ENCODE peak calls at places on chromosomes 3 and 15, in four cellular contexts. N is uterus, K is heart left ventricle, M is psoas muscle. R is an unnamed sample.

GRCh38 chr3:55000546-55000945 is 72.7 kb upstream of the LRTM1 start:
- DNase-seq in N (no peak), K (peak; percentile 48), M (no peak), R (no peak)

GRCh38 chr3:33544126-33544525 is 103.9 kb upstream of the UBP1 start:
- DNase-seq in N (no peak), K (no peak), M (no peak), R (no peak)

GRCh38 chr3:4808637-4809036 is 170.6 kb upstream of the BHLHE40 start:
- DNase-seq in N (no peak), K (no peak), M (no peak), R (no peak)

GRCh38 chr15:41520636-41521035 is 7.0 kb upstream of the LTK start:
- DNase-seq in N (no peak), K (no peak), M (no peak), R (no peak)

GRCh38 chr3:42406727-42407450 is 3.5 kb downstream of the LYZL4 start:
- DNase-seq in N (no peak), K (no peak), M (no peak), R (no peak)

GRCh38 chr3:134846943-134847342 is 51.9 kb downstream of the EPHB1 start:
- DNase-seq in N (no peak), K (no peak), M (no peak), R (peak; percentile 29)

GRCh38 chr3:106013971-106014370 is 145.2 kb upstream of the CBLB start:
- DNase-seq in N (no peak), K (no peak), M (no peak), R (no peak)

GRCh38 chr15:71800835-71801745 is 9.3 kb upstream of the NR2E3 start:
- DNase-seq in N (no peak), K (no peak), M (no peak), R (no peak)

GRCh38 chr3:41411065-41411464 is 211.8 kb downstream of the CTNNB1 start:
- DNase-seq in N (no peak), K (no peak), M (no peak), R (no peak)

GRCh38 chr3:55486857-55487375 is at the start of gene WNT5A:
- DNase-seq in N (peak; percentile 35), K (peak; percentile 41), M (peak; percentile 39), R (no peak)

GRCh38 chr3:51682079-51682478 is 11.0 kb downstream of the TEX264 start:
- DNase-seq in N (peak; percentile 59), K (peak; percentile 81), M (peak; percentile 47), R (no peak)

GRCh38 chr3:67719333-67719732 is 64.9 kb upstream of the SUCLG2 start:
- DNase-seq in N (no peak), K (no peak), M (no peak), R (no peak)

GRCh38 chr3:184748219-184749135 is 36.6 kb upstream of the MAGEF1 start:
- DNase-seq in N (no peak), K (no peak), M (no peak), R (no peak)

DNA sequence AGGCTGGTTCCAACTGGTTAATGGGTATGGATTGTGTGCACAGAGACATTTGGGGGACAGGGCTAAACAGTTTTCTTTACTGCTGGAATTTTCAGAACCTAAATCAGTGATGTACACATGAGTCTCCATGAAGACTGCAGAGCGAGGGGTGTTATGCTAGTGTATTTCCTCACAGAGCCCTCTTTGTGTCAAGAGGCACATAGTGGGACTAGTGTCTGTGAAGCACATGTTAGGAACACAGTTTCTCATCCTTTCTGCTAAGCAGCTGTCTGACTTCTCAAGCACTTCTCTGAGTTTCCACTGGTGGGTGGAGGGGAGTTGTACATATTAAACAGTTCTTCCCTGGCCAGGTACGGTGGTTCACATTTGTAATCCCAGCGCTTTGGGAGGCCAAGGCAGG is 9.4 kb upstream of the STARD5 start:
- DNase-seq in N (no peak), K (no peak), M (no peak), R (peak; percentile 36)
- H3K4me3 ChIP-seq in N (no peak overlapping the region), K (no peak overlapping the region), M (no peak overlapping the region), R (no peak overlapping the region)

GRCh38 chr3:181695661-181696491 is 15.8 kb upstream of the SOX2 start:
- DNase-seq in N (no peak), K (no peak), M (no peak), R (no peak)
- H3K4me3 ChIP-seq in N (peak overlapping the region; percentile 31), K (peak overlapping the region; percentile 51), M (peak overlapping the region; percentile 64), R (peak overlapping the region; percentile 68)

GRCh38 chr3:144488927-144489326 is 517.3 kb downstream of the DIPK2A start:
- DNase-seq in N (no peak), K (no peak), M (no peak), R (no peak)

GRCh38 chr3:144496116-144496835 is 524.7 kb downstream of the DIPK2A start:
- DNase-seq in N (no peak), K (no peak), M (no peak), R (no peak)

DNA sequence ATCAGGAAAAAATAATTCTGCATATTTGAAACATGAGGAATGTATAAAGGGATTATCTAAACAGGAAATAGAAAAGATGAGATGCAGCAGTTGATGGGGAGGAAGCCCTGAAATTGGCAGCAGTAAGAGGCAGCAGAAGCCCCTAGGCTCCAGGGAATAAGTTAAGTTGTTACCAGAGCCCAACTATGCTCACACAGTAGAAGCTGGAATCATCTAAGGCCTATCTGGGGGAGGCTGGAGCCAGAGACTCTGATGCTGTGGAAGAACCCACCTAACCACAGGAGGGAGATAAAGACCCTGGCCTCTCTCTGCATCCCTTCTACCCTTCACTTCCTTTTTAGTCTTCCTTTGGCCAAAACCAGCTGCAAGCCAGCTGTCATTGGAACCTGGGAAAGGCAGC is 519.7 kb downstream of the DIPK2A start:
- DNase-seq in N (no peak), K (no peak), M (no peak), R (no peak)
- H3K4me3 ChIP-seq in N (no peak overlapping the region), K (no peak overlapping the region), M (no peak overlapping the region), R (no peak overlapping the region)

GRCh38 chr3:14687360-14687759 is 12.4 kb downstream of the C3orf20 start:
- DNase-seq in N (no peak), K (no peak), M (no peak), R (no peak)
- H3K4me3 ChIP-seq in N (no peak overlapping the region), K (no peak overlapping the region), M (no peak overlapping the region), R (no peak overlapping the region)

GRCh38 chr3:187042062-187042745 is 97.1 kb downstream of the RPL39L start:
- DNase-seq in N (no peak), K (no peak), M (no peak), R (no peak)

GRCh38 chr3:187039100-187039722 is 100.1 kb downstream of the RPL39L start:
- DNase-seq in N (no peak), K (no peak), M (no peak), R (no peak)

GRCh38 chr3:187041362-187042061 is 97.8 kb downstream of the RPL39L start:
- DNase-seq in N (no peak), K (no peak), M (no peak), R (no peak)

GRCh38 chr3:187039723-187040414 is 99.4 kb downstream of the RPL39L start:
- DNase-seq in N (no peak), K (no peak), M (no peak), R (no peak)

DNA sequence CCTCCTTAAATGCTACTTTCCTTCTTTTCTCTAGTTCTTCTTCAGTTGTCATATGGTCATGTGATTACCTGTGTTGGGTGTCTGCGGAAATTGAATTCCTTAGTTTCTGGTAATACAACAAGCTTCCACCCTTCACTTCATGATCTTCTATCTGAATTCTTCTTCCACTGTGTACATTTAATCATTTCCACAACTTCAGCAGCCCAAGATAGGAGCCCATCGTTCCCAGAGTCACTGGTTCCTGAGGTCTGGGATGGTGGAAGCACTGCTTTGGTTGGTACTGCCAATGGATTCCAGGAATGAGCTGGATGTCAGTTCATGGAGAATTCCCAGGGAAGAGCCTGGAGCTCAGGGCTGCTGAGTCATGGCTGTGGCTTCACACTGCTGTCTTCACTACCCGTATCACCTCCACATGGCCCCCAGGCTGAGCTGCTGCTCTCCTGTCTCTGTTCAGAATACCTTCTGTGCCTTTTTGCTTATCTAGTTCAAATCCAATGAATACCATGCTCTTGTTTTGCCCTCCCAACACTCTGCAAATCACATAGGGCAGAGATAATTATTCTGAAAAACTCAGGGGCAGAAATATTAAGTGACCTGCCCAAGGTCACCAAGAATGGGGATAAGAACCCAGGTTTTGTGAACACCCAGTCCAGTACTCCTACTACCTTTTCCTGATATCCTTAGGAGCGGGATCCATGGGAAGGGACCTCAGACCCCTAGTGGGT is 98.5 kb downstream of the RPL39L start:
- DNase-seq in N (no peak), K (no peak), M (no peak), R (no peak)
- H3K4me3 ChIP-seq in N (no peak overlapping the region), K (no peak overlapping the region), M (no peak overlapping the region), R (no peak overlapping the region)

DNA sequence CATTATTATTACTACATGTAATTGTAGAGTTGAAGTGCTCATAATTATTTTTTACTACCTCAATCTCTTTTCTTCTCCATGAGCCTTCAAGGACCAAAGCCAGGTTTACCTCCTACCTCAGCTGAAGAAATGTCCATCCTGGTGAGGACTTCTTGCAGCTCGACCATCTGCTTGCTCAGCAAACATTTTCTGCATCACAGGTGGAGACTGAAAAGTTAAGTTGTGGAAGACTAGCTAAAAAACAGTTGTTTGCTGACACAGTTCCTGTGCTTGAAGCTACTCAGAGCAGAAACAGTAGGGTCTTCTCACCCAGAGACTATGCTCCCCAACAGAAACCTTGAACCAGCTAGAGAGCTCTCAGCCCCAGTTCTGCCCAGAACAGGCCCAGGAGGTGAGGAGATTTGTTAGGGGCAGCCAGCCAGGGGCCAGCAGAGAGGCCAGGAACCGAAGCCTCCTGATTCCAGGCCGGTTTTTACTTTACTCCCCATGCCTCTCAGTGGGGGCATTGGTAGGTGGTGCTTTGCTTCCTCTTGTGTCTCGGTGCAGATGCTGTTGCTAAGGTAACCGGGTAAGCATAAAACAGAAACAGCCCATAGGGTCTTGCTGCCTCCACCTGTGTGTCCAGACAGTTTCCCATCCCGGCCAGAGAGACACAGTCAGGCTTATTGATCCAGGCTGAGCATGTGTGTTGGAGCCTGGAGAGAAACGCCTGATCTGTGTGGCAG is 54.9 kb downstream of the CCNL1 start:
- DNase-seq in N (no peak), K (no peak), M (no peak), R (no peak)
- H3K4me3 ChIP-seq in N (no peak overlapping the region), K (no peak overlapping the region), M (no peak overlapping the region), R (no peak overlapping the region)

GRCh38 chr3:141153679-141153966 is 78.0 kb upstream of the PXYLP1 start:
- DNase-seq in N (no peak), K (no peak), M (no peak), R (no peak)
- H3K4me3 ChIP-seq in N (no peak overlapping the region), K (no peak overlapping the region), M (no peak overlapping the region), R (no peak overlapping the region)

DNA sequence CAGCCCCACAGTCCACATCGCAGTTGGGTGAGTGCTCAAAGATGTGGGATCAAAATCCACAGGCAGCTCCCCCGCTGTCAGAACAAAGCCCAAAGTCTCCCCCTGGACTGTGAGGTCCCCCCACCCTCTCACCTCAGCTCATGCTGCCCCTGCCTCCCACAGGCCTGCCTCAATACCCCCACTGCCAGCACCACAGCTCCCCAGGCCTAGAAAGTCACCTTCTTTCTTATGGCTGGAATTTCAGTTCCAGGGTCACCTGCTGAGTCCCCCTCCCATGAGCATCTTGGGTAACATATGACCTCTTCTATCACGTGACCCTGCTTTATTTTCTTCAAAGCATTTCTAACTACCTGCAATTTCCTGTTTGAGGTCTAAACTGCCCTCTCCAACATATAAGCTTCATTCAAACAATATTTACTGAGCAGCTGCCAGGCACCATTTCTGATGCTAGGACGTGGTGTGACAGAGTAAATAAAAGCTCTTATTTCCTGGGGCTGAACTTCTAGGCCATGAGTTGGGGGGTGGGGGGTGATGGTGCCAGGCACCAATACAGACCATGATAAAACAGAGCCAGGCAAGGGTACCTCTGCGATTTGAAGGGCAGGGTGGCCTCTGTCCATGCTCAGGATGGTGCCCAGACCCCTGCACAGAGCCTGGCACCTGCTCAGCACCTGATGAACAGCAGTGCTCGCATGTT is 2.4 kb upstream of the TMEM89 start:
- DNase-seq in N (no peak), K (no peak), M (no peak), R (no peak)
- H3K4me3 ChIP-seq in N (no peak overlapping the region), K (no peak overlapping the region), M (no peak overlapping the region), R (no peak overlapping the region)